ENCODE peak calls at places on chromosomes 6 and 20, in nine cellular contexts. U is HCT116; J is upper lobe of right lung; Z is uterus; M is psoas muscle; H is right lobe of liver; G is Peyer's patch; W is CD4-positive, alpha-beta memory T cell; Y is heart left ventricle. D is an unnamed sample.

GRCh38 chr20:36628076-36628475 is 17.9 kb downstream of the SLA2 start:
- DNase-seq in U (no peak), J (no peak), Z (no peak), M (no peak), H (no peak), G (no peak), W (no peak), Y (no peak), D (no peak)

GRCh38 chr6:105692630-105693212 is 289.8 kb upstream of the PREP start:
- DNase-seq in U (no peak), J (no peak), Z (no peak), M (no peak), H (no peak), G (no peak), W (no peak), Y (no peak), D (no peak)

GRCh38 chr6:41577865-41578713 is 31.9 kb downstream of the FOXP4 start:
- DNase-seq in U (peak; percentile 48), J (peak; percentile 73), Z (no peak), M (no peak), H (no peak), G (no peak), W (no peak), Y (no peak), D (no peak)

GRCh38 chr20:36472656-36473071 is 68.7 kb upstream of the MYL9 start:
- DNase-seq in U (peak; percentile 52), J (peak; percentile 74), Z (peak; percentile 55), M (peak; percentile 57), H (peak; percentile 33), G (peak; percentile 31), W (no peak), Y (peak; percentile 63), D (no peak)

GRCh38 chr6:98024359-98024758 is 741.3 kb upstream of the MMS22L start:
- DNase-seq in U (no peak), J (no peak), Z (no peak), M (no peak), H (no peak), G (no peak), W (no peak), Y (no peak), D (no peak)

GRCh38 chr20:64188682-64189529 is 24.7 kb downstream of the MYT1 start:
- DNase-seq in U (peak; percentile 2), J (no peak), Z (no peak), M (no peak), H (peak; percentile 69), G (no peak), W (no peak), Y (no peak), D (no peak)

GRCh38 chr6:106562001-106562400 is 67.3 kb downstream of the RTN4IP1 start:
- DNase-seq in U (no peak), J (no peak), Z (no peak), M (no peak), H (no peak), G (no peak), W (no peak), Y (no peak), D (no peak)

GRCh38 chr20:20024942-20025341 is 7.8 kb downstream of the NAA20 start:
- DNase-seq in U (no peak), J (no peak), Z (no peak), M (no peak), H (no peak), G (no peak), W (no peak), Y (no peak), D (no peak)

GRCh38 chr20:55684578-55684977 is 320.7 kb downstream of the CBLN4 start:
- DNase-seq in U (no peak), J (no peak), Z (peak; percentile 14), M (no peak), H (no peak), G (no peak), W (no peak), Y (peak; percentile 24), D (no peak)

GRCh38 chr6:137702791-137703424 is 164.2 kb upstream of the TNFAIP3 start:
- DNase-seq in U (no peak), J (no peak), Z (no peak), M (no peak), H (no peak), G (no peak), W (no peak), Y (no peak), D (no peak)
- H3K4me1 ChIP-seq in U (peaks cover 8% of the 10 kb centered on the region), J (peaks cover 5% of the 10 kb centered on the region), Z (no peaks in the 10 kb centered on the region), M (peaks cover 21% of the 10 kb centered on the region), H (peaks cover under 1% of the 10 kb centered on the region), G (no peaks in the 10 kb centered on the region), W (peaks cover 48% of the 10 kb centered on the region), Y (peaks cover 12% of the 10 kb centered on the region), D (peaks cover 22% of the 10 kb centered on the region)

GRCh38 chr20:57991211-57991841 is 237.1 kb downstream of the ANKRD60 start:
- DNase-seq in U (no peak), J (no peak), Z (no peak), M (peak; percentile 41), H (no peak), G (no peak), W (no peak), Y (no peak), D (no peak)
- H3K4me3 ChIP-seq in U (no peak overlapping the region), J (no peak overlapping the region), Z (no peak overlapping the region), M (no peak overlapping the region), H (no peak overlapping the region), G (no peak overlapping the region), W (no peak overlapping the region), Y (no peak overlapping the region), D (no peak overlapping the region)

DNA sequence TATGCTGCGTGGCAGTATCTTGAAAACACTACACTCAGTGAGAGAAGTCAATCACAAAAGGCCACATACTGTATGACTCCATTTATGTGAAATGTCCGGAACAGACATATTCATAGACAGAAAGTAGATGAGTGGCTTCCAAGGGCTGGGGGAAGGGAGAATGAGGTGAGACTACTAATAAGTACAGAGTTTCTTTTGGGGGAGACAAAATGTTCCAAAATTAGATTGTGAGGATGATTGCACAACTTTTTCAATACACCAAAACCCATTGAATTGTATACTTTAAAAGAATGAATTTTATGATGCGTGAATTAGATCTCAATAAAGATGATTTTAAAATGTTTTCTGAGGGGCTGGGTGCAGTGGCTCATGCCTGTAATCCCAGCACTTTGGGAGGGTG is 9.2 kb upstream of the SPO11 start:
- DNase-seq in U (no peak), J (no peak), Z (no peak), M (no peak), H (no peak), G (no peak), W (no peak), Y (no peak), D (no peak)
- H3K4me1 ChIP-seq in U (peaks cover 18% of the 10 kb centered on the region), J (no peaks in the 10 kb centered on the region), Z (no peaks in the 10 kb centered on the region), M (no peaks in the 10 kb centered on the region), H (no peaks in the 10 kb centered on the region), G (no peaks in the 10 kb centered on the region), W (no peaks in the 10 kb centered on the region), Y (no peaks in the 10 kb centered on the region), D (no peaks in the 10 kb centered on the region)

GRCh38 chr6:37496951-37497885 is 2.5 kb downstream of the CCDC167 start:
- DNase-seq in U (no peak), J (no peak), Z (no peak), M (no peak), H (no peak), G (no peak), W (no peak), Y (no peak), D (no peak)

GRCh38 chr6:37499433-37500293 is at the start of gene CCDC167:
- DNase-seq in U (peak; percentile 97), J (peak; percentile 97), Z (peak; percentile 93), M (peak; percentile 95), H (peak; percentile 94), G (peak; percentile 97), W (peak; percentile 93), Y (peak; percentile 96), D (peak; percentile 90)

GRCh38 chr6:37501632-37502466 is 2.2 kb upstream of the CCDC167 start:
- DNase-seq in U (no peak), J (no peak), Z (no peak), M (no peak), H (no peak), G (peak; percentile 40), W (peak; percentile 72), Y (no peak), D (peak; percentile 64)

GRCh38 chr6:37502703-37503485 is 3.2 kb upstream of the CCDC167 start:
- DNase-seq in U (no peak), J (no peak), Z (no peak), M (no peak), H (no peak), G (peak; percentile 30), W (peak; percentile 91), Y (no peak), D (peak; percentile 76)

GRCh38 chr6:37500294-37500608 is 558 bp upstream of the CCDC167 start:
- DNase-seq in U (no peak), J (no peak), Z (no peak), M (no peak), H (no peak), G (no peak), W (no peak), Y (no peak), D (no peak)
- H3K4me3 ChIP-seq in U (peak overlapping the region; percentile 60), J (peak overlapping the region; percentile 81), Z (peak overlapping the region; percentile 51), M (peak overlapping the region; percentile 86), H (peak overlapping the region; percentile 71), G (no peak overlapping the region), W (peak overlapping the region; percentile 90), Y (no peak overlapping the region), D (peak overlapping the region; percentile 78)

GRCh38 chr6:87276624-87277023 is 45.8 kb upstream of the SMIM8 start:
- DNase-seq in U (no peak), J (no peak), Z (no peak), M (no peak), H (no peak), G (no peak), W (no peak), Y (no peak), D (no peak)

GRCh38 chr6:87281426-87281825 is 41.0 kb upstream of the SMIM8 start:
- DNase-seq in U (no peak), J (no peak), Z (no peak), M (no peak), H (no peak), G (no peak), W (no peak), Y (no peak), D (no peak)

GRCh38 chr6:87279051-87279595 is 43.3 kb upstream of the SMIM8 start:
- DNase-seq in U (no peak), J (no peak), Z (no peak), M (no peak), H (no peak), G (no peak), W (peak; percentile 25), Y (no peak), D (peak; percentile 4)

GRCh38 chr6:87274660-87275273 is 47.6 kb upstream of the SMIM8 start:
- DNase-seq in U (no peak), J (no peak), Z (no peak), M (no peak), H (no peak), G (no peak), W (no peak), Y (no peak), D (no peak)

GRCh38 chr6:87277123-87277522 is 45.3 kb upstream of the SMIM8 start:
- DNase-seq in U (no peak), J (no peak), Z (no peak), M (no peak), H (no peak), G (no peak), W (no peak), Y (no peak), D (no peak)
- H3K4me1 ChIP-seq in U (no peaks in the 10 kb centered on the region), J (no peaks in the 10 kb centered on the region), Z (no peaks in the 10 kb centered on the region), M (no peaks in the 10 kb centered on the region), H (no peaks in the 10 kb centered on the region), G (no peaks in the 10 kb centered on the region), W (peaks cover 15% of the 10 kb centered on the region), Y (no peaks in the 10 kb centered on the region), D (no peaks in the 10 kb centered on the region)

GRCh38 chr20:43723194-43723593 is 3.6 kb downstream of the GTSF1L start:
- DNase-seq in U (no peak), J (no peak), Z (no peak), M (no peak), H (no peak), G (no peak), W (no peak), Y (no peak), D (no peak)
- H3K4me3 ChIP-seq in U (no peak overlapping the region), J (no peak overlapping the region), Z (no peak overlapping the region), M (no peak overlapping the region), H (no peak overlapping the region), G (no peak overlapping the region), W (no peak overlapping the region), Y (no peak overlapping the region), D (no peak overlapping the region)